ENCODE peak calls at places on chromosomes 12 and 14, in eight cellular contexts. G is Caki2; W is activated CD8-positive, alpha-beta memory T cell treated with anti-CD3 and anti-CD28 coated beads for 1 hour; B is activated CD4-positive, alpha-beta T cell treated with anti-CD3 and anti-CD28 coated beads for 4 hours; J is right lobe of liver; C is glutamatergic neuron; V is GM10248; Q is H4. D is an unnamed sample.

GRCh38 chr12:67910360-67911292 is 78.6 kb upstream of the IFNG-AS1 start:
- DNase-seq in G (peak), W (no peak), B (no peak), J (no peak), C (no peak), V (no peak), Q (peak), D (no peak)

GRCh38 chr12:104285740-104286537 is 17.6 kb upstream of the EID3 start:
- DNase-seq in G (no peak), W (no peak), B (no peak), J (no peak), C (no peak), V (no peak), Q (peak), D (no peak)

GRCh38 chr14:23539209-23539866 is 12.2 kb downstream of the ZFHX2 start:
- DNase-seq in G (no peak), W (no peak), B (peak), J (no peak), C (peak), V (peak), Q (peak), D (peak)

GRCh38 chr14:47772652-47773051 is 97.2 kb upstream of the MDGA2 start:
- DNase-seq in G (no peak), W (no peak), B (no peak), J (no peak), C (no peak), V (no peak), Q (no peak), D (no peak)

GRCh38 chr14:62934439-62934838 is 110.8 kb downstream of the KCNH5 start:
- DNase-seq in G (no peak), W (no peak), B (no peak), J (no peak), C (no peak), V (no peak), Q (no peak), D (no peak)

GRCh38 chr14:64636208-64636979 is 67.8 kb upstream of the PLEKHG3 start:
- DNase-seq in G (peak), W (peak), B (peak), J (peak), C (peak), V (peak), Q (peak), D (peak)

GRCh38 chr12:93447555-93448265 is 6.0 kb upstream of the UBE2N start:
- DNase-seq in G (no peak), W (no peak), B (peak), J (no peak), C (no peak), V (no peak), Q (no peak), D (no peak)

GRCh38 chr12:29148958-29149690 is at the start of gene FAR2:
- DNase-seq in G (no peak), W (no peak), B (peak), J (peak), C (peak), V (peak), Q (peak), D (peak)

GRCh38 chr12:15155271-15155670 is 65.9 kb downstream of the RERG start:
- DNase-seq in G (no peak), W (no peak), B (no peak), J (no peak), C (no peak), V (no peak), Q (peak), D (no peak)

GRCh38 chr14:94665544-94665943 is 53.4 kb downstream of the SERPINA3 start:
- DNase-seq in G (no peak), W (no peak), B (no peak), J (no peak), C (no peak), V (no peak), Q (no peak), D (no peak)

GRCh38 chr12:124654666-124655316 is 87.4 kb upstream of the NCOR2 start:
- DNase-seq in G (no peak), W (no peak), B (no peak), J (peak), C (peak), V (no peak), Q (no peak), D (no peak)

GRCh38 chr14:103296007-103296406 is 38.0 kb upstream of the EIF5 start:
- DNase-seq in G (peak), W (no peak), B (no peak), J (no peak), C (no peak), V (no peak), Q (peak), D (no peak)

GRCh38 chr14:50932592-50933500 is 11.4 kb downstream of the PYGL start:
- DNase-seq in G (no peak), W (no peak), B (no peak), J (no peak), C (no peak), V (no peak), Q (no peak), D (no peak)

GRCh38 chr14:58245562-58245961 is 919 bp downstream of the PSMA3 start:
- DNase-seq in G (no peak), W (no peak), B (no peak), J (no peak), C (no peak), V (no peak), Q (no peak), D (no peak)

GRCh38 chr12:96047621-96048211 is 12.3 kb upstream of the LTA4H start:
- DNase-seq in G (no peak), W (no peak), B (peak), J (no peak), C (no peak), V (peak), Q (no peak), D (no peak)

GRCh38 chr12:54175130-54175963 is 13.4 kb downstream of the SMUG1 start:
- DNase-seq in G (no peak), W (no peak), B (no peak), J (no peak), C (no peak), V (peak), Q (no peak), D (peak)

D was measured in Caco-2.